ENCODE peak calls at places on chromosomes 16 and 17, in nine cellular contexts. D, M, U, T, Z, S, W, I and E are unnamed samples. For H3K4me1, the result is how much of the 10 kb centered on the place peaks cover.

GRCh38 chr16:11996433-11997174 is 20.1 kb downstream of the SNX29 start:
- DNase-seq in D (no peak), M (no peak), U (no peak), T (no peak), Z (no peak), S (no peak), W (no peak), I (no peak), E (no peak)

GRCh38 chr16:49127103-49127502 is 154.5 kb downstream of the CBLN1 start:
- DNase-seq in D (no peak), M (no peak), U (no peak), T (no peak), Z (no peak), S (no peak), W (no peak), I (no peak), E (peak)

GRCh38 chr16:69537706-69538080 is 28.1 kb upstream of the NFAT5 start:
- DNase-seq in D (no peak), M (no peak), U (no peak), T (no peak), Z (no peak), S (no peak), W (no peak), I (no peak), E (no peak)

GRCh38 chr17:47145351-47145750 is 43.7 kb downstream of the CDC27 start:
- DNase-seq in D (no peak), M (no peak), U (no peak), T (no peak), Z (no peak), S (no peak), W (no peak), I (no peak), E (no peak)

GRCh38 chr17:64786337-64786736 is 124.2 kb upstream of the SMURF2 start:
- DNase-seq in D (no peak), M (no peak), U (no peak), T (peak), Z (no peak), S (peak), W (no peak), I (no peak), E (no peak)

GRCh38 chr17:56521439-56522141 is 71.9 kb upstream of the NOG start:
- DNase-seq in D (no peak), M (no peak), U (no peak), T (no peak), Z (no peak), S (no peak), W (peak), I (no peak), E (no peak)

GRCh38 chr16:89565256-89565505 is 4.7 kb downstream of the RPL13 start:
- DNase-seq in D (no peak), M (no peak), U (no peak), T (peak), Z (no peak), S (peak), W (no peak), I (no peak), E (no peak)

GRCh38 chr17:67452681-67453554 is 75.8 kb downstream of the PITPNC1 start:
- DNase-seq in D (no peak), M (no peak), U (no peak), T (no peak), Z (no peak), S (no peak), W (no peak), I (peak), E (no peak)

GRCh38 chr16:17382949-17383348 is 87.8 kb downstream of the XYLT1 start:
- DNase-seq in D (no peak), M (no peak), U (no peak), T (peak), Z (no peak), S (no peak), W (no peak), I (no peak), E (no peak)

GRCh38 chr17:40247926-40248495 is 28.9 kb downstream of the WIPF2 start:
- DNase-seq in D (no peak), M (peak), U (no peak), T (no peak), Z (no peak), S (no peak), W (no peak), I (no peak), E (no peak)
- H3K4me1 ChIP-seq in D (under half), M (under half), U (under half), T (under half), Z (under half), S (under half), W (under half), I (under half), E (under half)

DNA sequence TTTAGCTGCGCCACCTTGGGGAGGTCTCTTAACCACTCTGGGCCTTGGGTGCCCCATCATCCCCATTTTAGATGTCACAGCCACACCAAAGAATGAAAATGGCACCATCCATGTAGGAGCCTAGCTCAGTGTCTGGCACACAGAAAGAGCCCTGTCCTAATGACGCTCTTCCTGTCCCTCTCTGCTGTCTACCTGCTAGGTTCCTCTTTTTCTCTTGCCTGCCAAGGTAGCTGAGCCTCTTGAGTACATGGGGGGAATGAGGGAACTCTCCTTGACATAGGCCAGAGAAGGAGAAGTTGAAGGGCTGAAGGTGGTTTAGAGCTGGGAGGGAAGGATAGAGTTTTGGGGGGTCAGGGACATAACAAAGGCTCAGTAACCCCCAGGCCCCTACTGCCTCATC is 1.8 kb downstream of the RUNDC3A start:
- DNase-seq in D (no peak), M (no peak), U (no peak), T (no peak), Z (no peak), S (no peak), W (no peak), I (no peak), E (no peak)
- H3K4me3 ChIP-seq in D (no peak), M (no peak), U (no peak), T (no peak), Z (no peak), S (no peak), W (peak), I (no peak), E (no peak)

DNA sequence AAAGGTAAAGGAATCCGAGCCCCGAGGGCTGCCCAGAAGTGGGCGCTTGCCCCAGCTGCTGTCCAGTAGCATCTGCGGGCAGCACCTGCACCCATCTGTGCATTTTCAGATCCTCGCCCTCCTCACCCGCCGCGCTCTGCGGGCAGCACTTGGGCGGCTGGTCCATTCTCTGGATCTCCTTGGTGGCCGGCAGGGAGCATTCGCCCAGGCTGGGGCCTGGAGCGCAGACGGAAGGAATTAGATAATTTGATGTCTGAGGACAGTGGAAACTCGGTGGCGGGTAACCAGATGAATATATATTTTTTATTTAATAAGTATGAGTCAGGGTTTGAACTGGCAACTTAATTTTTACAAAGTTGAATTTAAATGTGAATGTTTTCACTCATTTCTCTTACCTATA is 88.5 kb downstream of the NPIPB11 start:
- DNase-seq in D (no peak), M (no peak), U (no peak), T (no peak), Z (no peak), S (no peak), W (no peak), I (no peak), E (no peak)
- TF ChIP-seq CTCF in D (no peak), M (no peak), U (peak), T (no peak), Z (no peak), S (no peak), W (no peak), I (no peak), E (peak)

GRCh38 chr17:32303861-32304288 is 38.1 kb downstream of the C17orf75 start:
- DNase-seq in D (no peak), M (no peak), U (no peak), T (no peak), Z (no peak), S (no peak), W (peak), I (no peak), E (no peak)
- H3K4me1 ChIP-seq in D (under half), M (under half), U (under half), T (under half), Z (under half), S (under half), W (under half), I (under half), E (under half)

GRCh38 chr16:22219389-22220075 is 13.5 kb downstream of the EEF2K start:
- DNase-seq in D (no peak), M (no peak), U (no peak), T (no peak), Z (no peak), S (no peak), W (no peak), I (no peak), E (no peak)

GRCh38 chr16:22217890-22218730 is 12.0 kb downstream of the EEF2K start:
- DNase-seq in D (no peak), M (no peak), U (no peak), T (no peak), Z (no peak), S (no peak), W (no peak), I (peak), E (no peak)

GRCh38 chr16:22222006-22222405 is 15.9 kb downstream of the EEF2K start:
- DNase-seq in D (no peak), M (no peak), U (no peak), T (no peak), Z (no peak), S (no peak), W (no peak), I (no peak), E (no peak)

GRCh38 chr16:22220714-22221113 is 14.6 kb downstream of the EEF2K start:
- DNase-seq in D (no peak), M (no peak), U (no peak), T (no peak), Z (peak), S (no peak), W (no peak), I (no peak), E (no peak)

GRCh38 chr16:22220076-22220453 is 14.0 kb downstream of the EEF2K start:
- DNase-seq in D (no peak), M (peak), U (no peak), T (peak), Z (no peak), S (no peak), W (no peak), I (no peak), E (peak)
- H3K4me3 ChIP-seq in D (no peak), M (no peak), U (no peak), T (no peak), Z (no peak), S (no peak), W (no peak), I (no peak), E (no peak)